ENCODE peak calls at places on chromosomes 2 and 18, in nine cellular contexts. One of them, this sample, is unnamed.
A peak's percentile ranks its signal among the peaks of the same experiment; 100 is the strongest.

GRCh38 chr2:165193178-165193777 is 10.6 kb downstream of the SCN3A start:
- DNase-seq in activated CD4-positive, alpha-beta T cell treated with anti-CD3 and anti-CD28 coated beads for 48 hours: no peak
- DNase-seq in foreskin fibroblast: no peak
- DNase-seq in adipocyte: no peak
- DNase-seq in stimulated activated CD8-positive, alpha-beta memory T cell treated with anti-CD3 and anti-CD28 coated beads, Interleukin-12 subunit alpha, Interleukin-12 subunit beta, amount 100 ng/mL, for 1 hour: no peak
- DNase-seq in iris pigment epithelial cell: no peak
- DNase-seq in stimulated activated CD4-positive, alpha-beta T cell treated with anti-CD3 and anti-CD28 coated beads, Interleukin-12 subunit alpha, Interleukin-12 subunit beta, amount 100 ng/mL, for 4 hours: no peak
- DNase-seq in B cell: peak; percentile 64
- DNase-seq in heart left ventricle: no peak
- DNase-seq in this sample: no peak

GRCh38 chr2:171858397-171858958 is 35.6 kb downstream of the SLC25A12 start:
- DNase-seq in activated CD4-positive, alpha-beta T cell treated with anti-CD3 and anti-CD28 coated beads for 48 hours: no peak
- DNase-seq in foreskin fibroblast: peak; percentile 46
- DNase-seq in adipocyte: peak; percentile 61
- DNase-seq in stimulated activated CD8-positive, alpha-beta memory T cell treated with anti-CD3 and anti-CD28 coated beads, Interleukin-12 subunit alpha, Interleukin-12 subunit beta, amount 100 ng/mL, for 1 hour: no peak
- DNase-seq in iris pigment epithelial cell: peak; percentile 74
- DNase-seq in stimulated activated CD4-positive, alpha-beta T cell treated with anti-CD3 and anti-CD28 coated beads, Interleukin-12 subunit alpha, Interleukin-12 subunit beta, amount 100 ng/mL, for 4 hours: no peak
- DNase-seq in B cell: no peak
- DNase-seq in heart left ventricle: no peak
- DNase-seq in this sample: peak; percentile 8

GRCh38 chr2:64090264-64090663 is 54.0 kb downstream of the PELI1 start:
- DNase-seq in activated CD4-positive, alpha-beta T cell treated with anti-CD3 and anti-CD28 coated beads for 48 hours: no peak
- DNase-seq in foreskin fibroblast: no peak
- DNase-seq in adipocyte: no peak
- DNase-seq in stimulated activated CD8-positive, alpha-beta memory T cell treated with anti-CD3 and anti-CD28 coated beads, Interleukin-12 subunit alpha, Interleukin-12 subunit beta, amount 100 ng/mL, for 1 hour: no peak
- DNase-seq in iris pigment epithelial cell: no peak
- DNase-seq in stimulated activated CD4-positive, alpha-beta T cell treated with anti-CD3 and anti-CD28 coated beads, Interleukin-12 subunit alpha, Interleukin-12 subunit beta, amount 100 ng/mL, for 4 hours: no peak
- DNase-seq in B cell: peak; percentile 67
- DNase-seq in heart left ventricle: no peak
- DNase-seq in this sample: no peak

GRCh38 chr2:235563056-235563777 is 69.4 kb downstream of the AGAP1 start:
- DNase-seq in activated CD4-positive, alpha-beta T cell treated with anti-CD3 and anti-CD28 coated beads for 48 hours: no peak
- DNase-seq in foreskin fibroblast: no peak
- DNase-seq in adipocyte: no peak
- DNase-seq in stimulated activated CD8-positive, alpha-beta memory T cell treated with anti-CD3 and anti-CD28 coated beads, Interleukin-12 subunit alpha, Interleukin-12 subunit beta, amount 100 ng/mL, for 1 hour: no peak
- DNase-seq in iris pigment epithelial cell: no peak
- DNase-seq in stimulated activated CD4-positive, alpha-beta T cell treated with anti-CD3 and anti-CD28 coated beads, Interleukin-12 subunit alpha, Interleukin-12 subunit beta, amount 100 ng/mL, for 4 hours: no peak
- DNase-seq in B cell: no peak
- DNase-seq in heart left ventricle: no peak
- DNase-seq in this sample: no peak

GRCh38 chr2:8380026-8380425 is 301.8 kb upstream of the ID2 start:
- DNase-seq in activated CD4-positive, alpha-beta T cell treated with anti-CD3 and anti-CD28 coated beads for 48 hours: no peak
- DNase-seq in foreskin fibroblast: no peak
- DNase-seq in adipocyte: no peak
- DNase-seq in stimulated activated CD8-positive, alpha-beta memory T cell treated with anti-CD3 and anti-CD28 coated beads, Interleukin-12 subunit alpha, Interleukin-12 subunit beta, amount 100 ng/mL, for 1 hour: no peak
- DNase-seq in iris pigment epithelial cell: no peak
- DNase-seq in stimulated activated CD4-positive, alpha-beta T cell treated with anti-CD3 and anti-CD28 coated beads, Interleukin-12 subunit alpha, Interleukin-12 subunit beta, amount 100 ng/mL, for 4 hours: no peak
- DNase-seq in B cell: no peak
- DNase-seq in heart left ventricle: no peak
- DNase-seq in this sample: no peak

GRCh38 chr2:192735467-192735866 is 540.7 kb upstream of the TMEFF2 start:
- DNase-seq in activated CD4-positive, alpha-beta T cell treated with anti-CD3 and anti-CD28 coated beads for 48 hours: no peak
- DNase-seq in foreskin fibroblast: no peak
- DNase-seq in adipocyte: no peak
- DNase-seq in stimulated activated CD8-positive, alpha-beta memory T cell treated with anti-CD3 and anti-CD28 coated beads, Interleukin-12 subunit alpha, Interleukin-12 subunit beta, amount 100 ng/mL, for 1 hour: no peak
- DNase-seq in iris pigment epithelial cell: no peak
- DNase-seq in stimulated activated CD4-positive, alpha-beta T cell treated with anti-CD3 and anti-CD28 coated beads, Interleukin-12 subunit alpha, Interleukin-12 subunit beta, amount 100 ng/mL, for 4 hours: no peak
- DNase-seq in B cell: no peak
- DNase-seq in heart left ventricle: no peak
- DNase-seq in this sample: no peak

GRCh38 chr2:207807516-207807915 is 37.8 kb upstream of the FZD5 start:
- DNase-seq in activated CD4-positive, alpha-beta T cell treated with anti-CD3 and anti-CD28 coated beads for 48 hours: no peak
- DNase-seq in foreskin fibroblast: no peak
- DNase-seq in adipocyte: no peak
- DNase-seq in stimulated activated CD8-positive, alpha-beta memory T cell treated with anti-CD3 and anti-CD28 coated beads, Interleukin-12 subunit alpha, Interleukin-12 subunit beta, amount 100 ng/mL, for 1 hour: no peak
- DNase-seq in iris pigment epithelial cell: no peak
- DNase-seq in stimulated activated CD4-positive, alpha-beta T cell treated with anti-CD3 and anti-CD28 coated beads, Interleukin-12 subunit alpha, Interleukin-12 subunit beta, amount 100 ng/mL, for 4 hours: no peak
- DNase-seq in B cell: no peak
- DNase-seq in heart left ventricle: no peak
- DNase-seq in this sample: no peak

GRCh38 chr18:75341267-75341666 is 86.2 kb downstream of the SMIM21 start:
- DNase-seq in activated CD4-positive, alpha-beta T cell treated with anti-CD3 and anti-CD28 coated beads for 48 hours: no peak
- DNase-seq in foreskin fibroblast: no peak
- DNase-seq in adipocyte: peak; percentile 15
- DNase-seq in stimulated activated CD8-positive, alpha-beta memory T cell treated with anti-CD3 and anti-CD28 coated beads, Interleukin-12 subunit alpha, Interleukin-12 subunit beta, amount 100 ng/mL, for 1 hour: no peak
- DNase-seq in iris pigment epithelial cell: peak; percentile 6
- DNase-seq in stimulated activated CD4-positive, alpha-beta T cell treated with anti-CD3 and anti-CD28 coated beads, Interleukin-12 subunit alpha, Interleukin-12 subunit beta, amount 100 ng/mL, for 4 hours: no peak
- DNase-seq in B cell: no peak
- DNase-seq in heart left ventricle: no peak
- DNase-seq in this sample: no peak

GRCh38 chr2:232883116-232883721 is 13.2 kb downstream of the SNORC start:
- DNase-seq in activated CD4-positive, alpha-beta T cell treated with anti-CD3 and anti-CD28 coated beads for 48 hours: no peak
- DNase-seq in foreskin fibroblast: no peak
- DNase-seq in adipocyte: no peak
- DNase-seq in stimulated activated CD8-positive, alpha-beta memory T cell treated with anti-CD3 and anti-CD28 coated beads, Interleukin-12 subunit alpha, Interleukin-12 subunit beta, amount 100 ng/mL, for 1 hour: no peak
- DNase-seq in iris pigment epithelial cell: no peak
- DNase-seq in stimulated activated CD4-positive, alpha-beta T cell treated with anti-CD3 and anti-CD28 coated beads, Interleukin-12 subunit alpha, Interleukin-12 subunit beta, amount 100 ng/mL, for 4 hours: no peak
- DNase-seq in B cell: no peak
- DNase-seq in heart left ventricle: no peak
- DNase-seq in this sample: no peak

GRCh38 chr18:45540146-45540545 is 75.1 kb upstream of the SLC14A2 start:
- DNase-seq in activated CD4-positive, alpha-beta T cell treated with anti-CD3 and anti-CD28 coated beads for 48 hours: no peak
- DNase-seq in foreskin fibroblast: no peak
- DNase-seq in adipocyte: no peak
- DNase-seq in stimulated activated CD8-positive, alpha-beta memory T cell treated with anti-CD3 and anti-CD28 coated beads, Interleukin-12 subunit alpha, Interleukin-12 subunit beta, amount 100 ng/mL, for 1 hour: no peak
- DNase-seq in iris pigment epithelial cell: no peak
- DNase-seq in stimulated activated CD4-positive, alpha-beta T cell treated with anti-CD3 and anti-CD28 coated beads, Interleukin-12 subunit alpha, Interleukin-12 subunit beta, amount 100 ng/mL, for 4 hours: no peak
- DNase-seq in B cell: no peak
- DNase-seq in heart left ventricle: no peak
- DNase-seq in this sample: no peak

This sample was measured in hepatic stellate cell.